ENCODE peak calls at places on chromosomes 2 and 18, in five cellular contexts. D, K, B, C and N are unnamed samples.

GRCh38 chr18:777021-777420 is 35.0 kb downstream of the YES1 start:
- DNase-seq in D (no peak), K (no peak), B (no peak), C (no peak), N (no peak)

GRCh38 chr2:37573406-37573805 is 98.0 kb downstream of the CDC42EP3 start:
- DNase-seq in D (no peak), K (no peak), B (no peak), C (no peak), N (no peak)

GRCh38 chr18:70036771-70037452 is 89.2 kb upstream of the CD226 start:
- DNase-seq in D (no peak), K (no peak), B (no peak), C (peak; percentile 79), N (no peak)

GRCh38 chr2:430280-431040 is 142.6 kb upstream of the ALKAL2 start:
- DNase-seq in D (no peak), K (no peak), B (no peak), C (no peak), N (no peak)

GRCh38 chr2:88597168-88597567 is 30.1 kb downstream of the EIF2AK3 start:
- DNase-seq in D (no peak), K (no peak), B (no peak), C (no peak), N (no peak)

GRCh38 chr2:241009191-241009590 is 10.8 kb downstream of the SNED1 start:
- DNase-seq in D (no peak), K (no peak), B (no peak), C (no peak), N (no peak)

GRCh38 chr2:174120346-174120745 is 128.0 kb downstream of the OLA1 start:
- DNase-seq in D (peak; percentile 6), K (no peak), B (peak; percentile 82), C (no peak), N (no peak)

GRCh38 chr2:227933891-227934290 is 62.5 kb downstream of the DAW1 start:
- DNase-seq in D (no peak), K (no peak), B (no peak), C (no peak), N (no peak)

GRCh38 chr2:86297382-86298147 is 39.9 kb downstream of the REEP1 start:
- DNase-seq in D (no peak), K (no peak), B (no peak), C (no peak), N (peak; percentile 35)

GRCh38 chr2:44928660-44929471 is 12.6 kb upstream of the SIX3 start:
- DNase-seq in D (no peak), K (no peak), B (no peak), C (no peak), N (no peak)

GRCh38 chr18:31105733-31106132 is 3.5 kb upstream of the DSC2 start:
- DNase-seq in D (no peak), K (no peak), B (no peak), C (no peak), N (no peak)

GRCh38 chr2:197209742-197210408 is 100.7 kb downstream of the ANKRD44 start:
- DNase-seq in D (no peak), K (no peak), B (no peak), C (peak; percentile 76), N (no peak)

GRCh38 chr18:60534539-60534938 is 162.0 kb upstream of the MC4R start:
- DNase-seq in D (no peak), K (no peak), B (no peak), C (no peak), N (no peak)

GRCh38 chr2:20599001-20599600 is 51.8 kb downstream of the HS1BP3 start:
- DNase-seq in D (no peak), K (no peak), B (no peak), C (no peak), N (no peak)

GRCh38 chr2:226790436-226790835 is 9.2 kb downstream of the IRS1 start:
- DNase-seq in D (no peak), K (no peak), B (no peak), C (no peak), N (no peak)

GRCh38 chr18:35172009-35172408 is 68.8 kb upstream of the ZNF397 start:
- DNase-seq in D (peak; percentile 36), K (no peak), B (no peak), C (no peak), N (no peak)

GRCh38 chr2:171957061-171957460 is 34.8 kb downstream of the HAT1 start:
- DNase-seq in D (peak; percentile 24), K (no peak), B (no peak), C (no peak), N (peak; percentile 54)

GRCh38 chr2:142716463-142717242 is 160.8 kb upstream of the KYNU start:
- DNase-seq in D (no peak), K (no peak), B (no peak), C (no peak), N (no peak)

GRCh38 chr2:170106441-170106840 is 71.5 kb upstream of the MYO3B start:
- DNase-seq in D (no peak), K (no peak), B (no peak), C (no peak), N (no peak)

GRCh38 chr18:3594760-3595241 is 144.8 kb downstream of the TGIF1 start:
- DNase-seq in D (peak; percentile 30), K (no peak), B (no peak), C (no peak), N (no peak)

GRCh38 chr18:23228102-23229051 is 93.1 kb downstream of the CABLES1 start:
- DNase-seq in D (no peak), K (no peak), B (no peak), C (peak; percentile 82), N (no peak)

GRCh38 chr2:36425771-36426340 is 70.3 kb downstream of the CRIM1 start:
- DNase-seq in D (no peak), K (no peak), B (no peak), C (no peak), N (no peak)

GRCh38 chr18:72727776-72728175 is 140.0 kb downstream of the NETO1 start:
- DNase-seq in D (no peak), K (no peak), B (no peak), C (no peak), N (no peak)

GRCh38 chr2:68741238-68741637 is 6.6 kb downstream of the ARHGAP25 start:
- DNase-seq in D (no peak), K (no peak), B (no peak), C (no peak), N (no peak)

GRCh38 chr2:172345951-172346555 is 81.3 kb upstream of the ITGA6 start:
- DNase-seq in D (no peak), K (no peak), B (no peak), C (no peak), N (no peak)

GRCh38 chr2:88845772-88846661 is 154.5 kb downstream of the RPIA start:
- DNase-seq in D (no peak), K (no peak), B (no peak), C (no peak), N (no peak)

GRCh38 chr2:238142382-238143205 is 4.1 kb downstream of the KLHL30 start:
- DNase-seq in D (no peak), K (no peak), B (no peak), C (no peak), N (no peak)

GRCh38 chr2:138633049-138633448 is 131.5 kb downstream of the SPOPL start:
- DNase-seq in D (no peak), K (no peak), B (no peak), C (no peak), N (no peak)

GRCh38 chr2:202377308-202377736 is 1.2 kb downstream of the BMPR2 start:
- DNase-seq in D (peak; percentile 38), K (no peak), B (no peak), C (no peak), N (peak; percentile 26)

DNA sequence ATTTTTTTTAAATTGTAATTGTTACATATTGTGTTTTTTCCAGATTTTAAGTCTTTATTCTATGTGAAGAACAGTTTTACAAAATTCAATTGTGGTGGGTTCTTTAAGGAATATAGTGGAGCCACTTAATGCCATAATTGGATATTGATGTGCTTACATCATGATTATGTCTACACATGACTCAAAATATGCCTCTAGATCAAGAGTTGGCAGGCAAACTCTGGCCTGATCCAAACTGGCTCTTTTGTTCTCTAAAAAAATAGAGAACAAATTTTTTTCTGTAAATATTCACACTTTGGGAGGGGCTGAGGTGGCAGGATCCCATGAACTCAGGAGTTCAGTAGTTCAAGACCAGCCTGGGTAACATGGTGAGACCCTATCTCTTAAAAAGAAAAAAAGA is 8.3 kb downstream of the EHBP1 start:
- DNase-seq in D (peak; percentile 22), K (no peak), B (no peak), C (no peak), N (no peak)
- TF ChIP-seq JUND in D (no peak), K (no peak), B (no peak), C (no peak), N (no peak)

DNA sequence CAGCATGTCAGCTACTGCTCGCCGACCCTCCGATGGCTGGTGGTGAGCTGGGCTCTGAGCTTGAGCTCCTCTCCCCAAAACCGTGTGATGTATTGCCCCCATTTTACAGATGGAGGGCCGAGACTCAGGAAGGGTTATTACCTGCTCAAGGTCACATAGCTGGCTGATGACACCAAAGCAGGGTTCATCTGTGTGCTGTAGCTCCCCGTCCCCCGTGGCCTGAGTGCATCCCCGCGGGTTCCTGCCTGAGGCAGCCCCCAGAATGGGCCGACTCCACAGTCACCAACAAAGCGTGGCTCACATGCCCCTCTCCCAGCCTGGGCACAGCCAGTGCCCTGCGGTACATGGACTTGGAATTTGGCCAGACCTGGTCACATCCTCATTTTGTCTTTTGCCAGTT is 198.6 kb downstream of the TFCP2L1 start:
- DNase-seq in D (no peak), K (no peak), B (no peak), C (no peak), N (no peak)
- TF ChIP-seq JUND in D (no peak), K (no peak), B (no peak), C (no peak), N (no peak)

GRCh38 chr2:212962691-212963090 is 188.7 kb downstream of the IKZF2 start:
- DNase-seq in D (no peak), K (no peak), B (no peak), C (no peak), N (no peak)

GRCh38 chr2:212973347-212973746 is 178.1 kb downstream of the IKZF2 start:
- DNase-seq in D (no peak), K (no peak), B (no peak), C (no peak), N (no peak)

GRCh38 chr2:212970132-212970531 is 181.3 kb downstream of the IKZF2 start:
- DNase-seq in D (no peak), K (no peak), B (no peak), C (no peak), N (no peak)

DNA sequence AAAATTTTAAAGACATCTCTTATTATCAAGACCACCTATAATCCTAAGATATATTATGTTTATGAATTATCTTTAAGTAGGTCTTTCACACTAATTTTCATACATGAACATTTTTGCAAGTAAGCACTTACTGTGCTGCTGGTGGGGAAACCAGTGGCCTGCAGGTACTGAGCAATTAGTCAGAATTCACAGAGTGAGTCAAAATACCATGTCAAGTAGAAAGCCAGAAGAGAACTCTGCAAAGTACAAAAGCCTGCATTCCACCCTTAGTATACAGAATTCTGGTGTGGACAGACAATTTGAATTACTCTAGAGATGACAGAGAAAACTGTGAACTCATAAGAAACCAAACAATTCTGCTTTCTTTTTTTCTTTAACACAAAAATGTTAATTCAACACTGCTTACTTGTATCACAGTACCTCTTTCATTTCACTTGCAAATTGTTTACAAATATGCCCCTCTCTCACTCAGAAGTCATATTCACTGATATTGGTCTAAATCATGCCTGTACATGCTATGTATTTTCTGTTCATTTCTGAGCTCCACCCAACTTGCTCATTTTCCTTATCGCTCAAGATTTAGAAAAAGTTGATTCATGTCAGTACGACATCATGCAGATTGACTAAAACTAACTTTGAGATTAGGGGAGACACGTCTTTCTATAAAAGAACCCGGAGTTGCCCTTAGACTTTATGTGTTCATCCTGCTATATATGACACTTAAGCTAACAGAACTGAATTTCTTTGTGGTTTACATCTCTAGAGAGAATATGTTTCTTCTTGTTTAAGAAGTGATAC is 182.9 kb downstream of the IKZF2 start:
- DNase-seq in D (no peak), K (no peak), B (no peak), C (no peak), N (no peak)
- TF ChIP-seq JUND in D (no peak), K (no peak), B (no peak), C (no peak), N (no peak)

GRCh38 chr2:27174638-27175037 is 25.8 kb downstream of the TCF23 start:
- DNase-seq in D (no peak), K (no peak), B (no peak), C (no peak), N (no peak)
- TF ChIP-seq JUND in D (no peak), K (no peak), B (no peak), C (no peak), N (no peak)